ENCODE peak calls at places on chromosomes 3 and 15, in five cellular contexts. E is H1, K is epithelial cell of esophagus, A is fibroblast of the aortic adventitia, T is upper lobe of right lung. W is an unnamed sample.
A peak's percentile ranks its signal among the peaks of the same experiment; 100 is the strongest.

GRCh38 chr3:45644063-45644462 is 45.1 kb upstream of the SACM1L start:
- DNase-seq in E (no peak), K (peak; percentile 69), A (peak; percentile 60), T (no peak), W (peak; percentile 91)

GRCh38 chr3:19946291-19946831 is 536 bp upstream of the RAB5A start:
- DNase-seq in E (peak; percentile 17), K (no peak), A (no peak), T (no peak), W (peak; percentile 31)

GRCh38 chr3:124821356-124821755 is 65.8 kb downstream of the ITGB5 start:
- DNase-seq in E (no peak), K (no peak), A (no peak), T (no peak), W (no peak)

GRCh38 chr3:145639880-145640279 is 521.1 kb downstream of the PLOD2 start:
- DNase-seq in E (no peak), K (no peak), A (no peak), T (no peak), W (no peak)

GRCh38 chr15:75143738-75144334 is 57.8 kb upstream of the C15orf39 start:
- DNase-seq in E (no peak), K (no peak), A (no peak), T (no peak), W (no peak)

GRCh38 chr3:160577551-160578195 is 12.3 kb upstream of the KPNA4 start:
- DNase-seq in E (no peak), K (peak; percentile 50), A (peak; percentile 58), T (no peak), W (peak; percentile 42)

GRCh38 chr3:190497809-190498208 is 16.1 kb upstream of the IL1RAP start:
- DNase-seq in E (no peak), K (peak; percentile 59), A (no peak), T (no peak), W (no peak)

GRCh38 chr3:187740446-187741399 is 4.5 kb downstream of the BCL6 start:
- DNase-seq in E (no peak), K (peak; percentile 54), A (peak; percentile 92), T (peak; percentile 90), W (peak; percentile 91)

GRCh38 chr15:96337991-96338771 is 7.7 kb downstream of the NR2F2 start:
- DNase-seq in E (no peak), K (no peak), A (peak; percentile 40), T (no peak), W (peak; percentile 24)

GRCh38 chr3:197309528-197310361 is 11.3 kb upstream of the DLG1 start:
- DNase-seq in E (no peak), K (peak; percentile 64), A (peak; percentile 95), T (no peak), W (peak; percentile 95)

GRCh38 chr3:72664576-72664975 is 183.7 kb downstream of the SHQ1 start:
- DNase-seq in E (no peak), K (no peak), A (peak; percentile 88), T (no peak), W (peak; percentile 17)

GRCh38 chr3:84836961-84837360 is 121.8 kb upstream of the CADM2 start:
- DNase-seq in E (peak; percentile 88), K (peak; percentile 50), A (no peak), T (peak; percentile 76), W (no peak)

GRCh38 chr15:32107477-32108080 is 77.3 kb downstream of the CHRNA7 start:
- DNase-seq in E (no peak), K (no peak), A (no peak), T (no peak), W (no peak)

GRCh38 chr3:11636372-11636760 is 7.3 kb downstream of the VGLL4 start:
- DNase-seq in E (no peak), K (no peak), A (no peak), T (no peak), W (no peak)

GRCh38 chr3:42684632-42685362 is 540 bp upstream of the KLHL40 start:
- DNase-seq in E (no peak), K (no peak), A (no peak), T (peak; percentile 20), W (no peak)

GRCh38 chr3:42685363-42685881 is at the start of gene KLHL40:
- DNase-seq in E (no peak), K (peak; percentile 9), A (no peak), T (no peak), W (no peak)

GRCh38 chr3:42686832-42687650 is 1.7 kb downstream of the KLHL40 start:
- DNase-seq in E (no peak), K (no peak), A (no peak), T (peak; percentile 27), W (no peak)

GRCh38 chr3:42688016-42688415 is 2.7 kb downstream of the KLHL40 start:
- DNase-seq in E (no peak), K (no peak), A (no peak), T (peak; percentile 51), W (no peak)

GRCh38 chr3:42685891-42686820 is 819 bp downstream of the KLHL40 start:
- DNase-seq in E (no peak), K (peak; percentile 25), A (no peak), T (peak; percentile 58), W (no peak)
- H3K4me3 ChIP-seq in E (no peak overlapping the region), K (no peak overlapping the region), A (peak overlapping the region; percentile 28), T (no peak overlapping the region), W (no peak overlapping the region)

DNA sequence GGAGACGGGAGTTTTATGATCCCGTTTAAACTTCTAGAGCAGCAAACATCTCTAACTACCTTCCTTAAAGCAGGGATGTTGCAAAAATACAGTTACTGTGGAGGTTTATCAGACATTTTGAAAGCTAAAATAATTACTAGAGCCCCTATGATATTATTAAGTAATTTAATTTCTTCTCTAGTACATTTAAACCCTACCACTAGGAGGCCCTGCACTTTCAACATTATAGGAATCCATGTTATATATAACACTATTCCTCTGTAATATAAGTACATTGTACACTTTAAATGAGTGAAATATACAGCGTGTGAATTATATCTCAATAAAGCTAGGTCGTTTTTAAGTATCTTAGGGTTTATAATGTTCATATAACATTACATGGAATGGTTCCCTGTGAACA is 11.5 kb downstream of the SETMAR start:
- DNase-seq in E (no peak), K (peak; percentile 17), A (peak; percentile 9), T (no peak), W (no peak)
- TF ChIP-seq CTCF in E (peak; percentile 9), K (peak; percentile 28), A (peak; percentile 45), T (no peak), W (peak; percentile 36)

GRCh38 chr3:78918361-78919020 is 849.3 kb downstream of the ROBO1 start:
- DNase-seq in E (no peak), K (no peak), A (peak; percentile 57), T (no peak), W (peak; percentile 28)
- H3K4me3 ChIP-seq in E (no peak overlapping the region), K (no peak overlapping the region), A (no peak overlapping the region), T (no peak overlapping the region), W (no peak overlapping the region)

DNA sequence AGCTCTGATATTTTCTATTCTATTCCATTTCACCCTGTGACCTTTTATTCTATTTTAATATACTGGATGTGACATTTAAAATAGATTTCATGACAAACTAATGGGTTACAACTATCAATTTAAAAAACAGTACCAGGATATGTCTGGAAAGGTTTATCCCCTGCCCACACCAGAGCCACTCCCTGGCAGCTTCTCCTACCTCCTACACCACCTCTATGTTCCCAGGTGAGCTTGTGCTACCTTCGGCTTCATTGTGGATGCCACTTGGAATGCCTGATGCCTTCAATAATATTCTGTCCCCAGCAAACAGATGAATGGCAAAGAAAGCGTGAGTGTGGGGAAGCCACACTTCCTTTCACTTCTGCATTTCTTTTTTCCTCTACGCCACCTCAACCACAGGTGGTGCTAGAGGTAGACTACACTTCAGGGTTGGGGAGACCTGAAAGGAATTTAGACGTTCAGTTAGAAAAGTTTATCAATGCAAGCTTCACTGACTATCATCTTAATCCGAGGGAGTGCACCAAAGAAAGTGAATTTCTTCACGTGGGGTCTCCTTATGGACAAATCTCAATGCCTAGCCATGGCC is 213.0 kb downstream of the SSR3 start:
- DNase-seq in E (no peak), K (no peak), A (no peak), T (no peak), W (no peak)
- TF ChIP-seq CTCF in E (peak; percentile 26), K (no peak), A (no peak), T (no peak), W (no peak)

GRCh38 chr3:87792532-87793321 is 266.1 kb downstream of the CGGBP1 start:
- DNase-seq in E (no peak), K (peak; percentile 5), A (no peak), T (peak; percentile 63), W (no peak)
- H3K4me3 ChIP-seq in E (peak within 1 kb of the TSS; percentile 65), K (no peak within 1 kb of the TSS), A (peak within 1 kb of the TSS; percentile 73), T (peak within 1 kb of the TSS; percentile 42), W (no peak within 1 kb of the TSS)

GRCh38 chr15:59456114-59456513 is 18.1 kb downstream of the FAM81A start:
- DNase-seq in E (no peak), K (peak; percentile 90), A (no peak), T (peak; percentile 71), W (no peak)

GRCh38 chr15:59457103-59457502 is 19.1 kb downstream of the FAM81A start:
- DNase-seq in E (no peak), K (peak; percentile 48), A (peak; percentile 18), T (no peak), W (no peak)

GRCh38 chr15:59461521-59461920 is 23.5 kb downstream of the FAM81A start:
- DNase-seq in E (no peak), K (no peak), A (no peak), T (no peak), W (no peak)
- TF ChIP-seq CTCF in E (no peak), K (no peak), A (no peak), T (no peak), W (no peak)

DNA sequence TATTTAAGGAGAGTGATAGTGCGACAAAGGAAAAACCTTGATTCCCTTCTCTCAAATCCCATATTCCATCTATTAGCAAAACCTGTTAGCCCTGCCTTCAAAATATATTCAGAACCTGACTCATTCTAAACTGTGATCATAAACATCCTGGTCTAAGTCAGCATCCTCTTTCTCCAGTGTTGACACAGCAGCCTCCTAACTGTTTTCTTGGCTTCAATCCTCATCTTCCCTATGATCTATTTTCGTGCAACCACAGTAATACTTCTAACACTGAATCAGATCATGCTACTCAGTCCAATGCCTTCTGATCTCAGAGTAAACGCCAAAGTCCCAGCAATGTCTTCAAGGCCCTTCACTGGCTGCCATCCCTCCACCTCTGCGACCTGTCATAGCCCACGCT is 785.1 kb downstream of the EDEM1 start:
- DNase-seq in E (no peak), K (no peak), A (no peak), T (no peak), W (no peak)
- H3K4me3 ChIP-seq in E (no peak overlapping the region), K (no peak overlapping the region), A (no peak overlapping the region), T (no peak overlapping the region), W (no peak overlapping the region)

GRCh38 chr3:147398841-147399534 is 7.4 kb downstream of the ZIC4 start:
- DNase-seq in E (no peak), K (peak; percentile 39), A (no peak), T (no peak), W (no peak)
- TF ChIP-seq CTCF in E (no peak), K (no peak), A (no peak), T (no peak), W (no peak)

DNA sequence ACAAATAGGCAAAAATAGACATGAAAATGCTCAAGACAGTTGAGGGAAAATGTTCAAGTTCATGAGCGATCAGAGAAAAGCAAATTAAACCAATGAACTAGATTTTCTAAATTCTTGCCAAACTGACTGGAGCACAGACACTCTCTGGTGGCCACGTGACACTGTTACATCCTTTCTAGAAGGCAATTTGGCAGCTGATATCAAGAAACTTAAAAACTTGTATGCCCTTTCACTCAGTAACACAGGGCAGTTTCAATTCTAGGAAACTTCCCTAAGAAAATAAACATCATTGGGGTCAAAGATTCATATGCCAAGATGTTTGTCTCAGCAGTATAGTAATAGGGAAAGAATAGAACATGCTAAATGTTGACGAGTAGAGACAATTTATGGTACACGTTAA is 52.2 kb downstream of the ABHD5 start:
- DNase-seq in E (no peak), K (no peak), A (peak; percentile 71), T (no peak), W (peak; percentile 72)
- H3K4me3 ChIP-seq in E (no peak overlapping the region), K (no peak overlapping the region), A (no peak overlapping the region), T (no peak overlapping the region), W (no peak overlapping the region)

GRCh38 chr3:58237238-58237939 is at the start of gene ABHD6:
- DNase-seq in E (no peak), K (peak; percentile 73), A (peak; percentile 53), T (peak; percentile 91), W (peak; percentile 44)
- TF ChIP-seq CTCF in E (peak; percentile 26), K (no peak), A (peak; percentile 12), T (no peak), W (no peak)

W was measured in fibroblast of mammary gland.